ENCODE peak calls at places on chromosomes 16 and 17, in seven cellular contexts. J is iris pigment epithelial cell; P is NCI-H1092; O is activated CD8-positive, alpha-beta memory T cell treated with anti-CD3 and anti-CD28 coated beads for 4 hours; X is WTC11; V is dorsolateral prefrontal cortex; M is fibroblast of the aortic adventitia. Y is an unnamed sample.

GRCh38 chr16:70687671-70688265 is 1.9 kb upstream of the MTSS2 start:
- DNase-seq in J (no peak), P (no peak), O (no peak), X (no peak), V (no peak), M (no peak), Y (no peak)

GRCh38 chr17:43356999-43357398 is 41.8 kb upstream of the ARL4D start:
- DNase-seq in J (peak; percentile 93), P (no peak), O (no peak), X (no peak), V (no peak), M (peak; percentile 92), Y (no peak)

GRCh38 chr17:62111562-62112180 is 46.6 kb upstream of the MED13 start:
- DNase-seq in J (no peak), P (no peak), O (no peak), X (no peak), V (no peak), M (no peak), Y (no peak)

GRCh38 chr17:76697702-76698465 is 12.9 kb downstream of the MXRA7 start:
- DNase-seq in J (peak; percentile 63), P (no peak), O (no peak), X (no peak), V (no peak), M (peak; percentile 79), Y (no peak)

GRCh38 chr17:1460233-1460632 is 4.2 kb upstream of the CRK start:
- DNase-seq in J (no peak), P (no peak), O (no peak), X (no peak), V (no peak), M (peak; percentile 33), Y (peak; percentile 85)

GRCh38 chr17:14330492-14330920 is 29.6 kb downstream of the HS3ST3B1 start:
- DNase-seq in J (peak; percentile 67), P (no peak), O (no peak), X (peak; percentile 25), V (no peak), M (no peak), Y (no peak)

GRCh38 chr17:12959441-12959840 is 58.4 kb downstream of the ELAC2 start:
- DNase-seq in J (peak; percentile 74), P (no peak), O (no peak), X (no peak), V (no peak), M (peak; percentile 14), Y (no peak)

GRCh38 chr16:30570621-30571443 is 682 bp downstream of the ZNF688 start:
- DNase-seq in J (no peak), P (no peak), O (no peak), X (peak; percentile 40), V (no peak), M (peak; percentile 25), Y (no peak)

GRCh38 chr16:68090526-68090925 is 5.4 kb downstream of the NFATC3 start:
- DNase-seq in J (no peak), P (no peak), O (no peak), X (no peak), V (no peak), M (no peak), Y (no peak)

GRCh38 chr17:79340286-79340685 is 265.7 kb downstream of the ENGASE start:
- DNase-seq in J (no peak), P (no peak), O (no peak), X (no peak), V (no peak), M (no peak), Y (no peak)

GRCh38 chr16:72728516-72728915 is 319.4 kb downstream of the ZFHX3 start:
- DNase-seq in J (no peak), P (no peak), O (no peak), X (no peak), V (no peak), M (no peak), Y (no peak)

GRCh38 chr17:42072323-42073187 is 22.2 kb upstream of the C17orf113 start:
- DNase-seq in J (no peak), P (no peak), O (no peak), X (peak; percentile 52), V (no peak), M (no peak), Y (no peak)

GRCh38 chr17:82126479-82127314 is 28.7 kb upstream of the FASN start:
- DNase-seq in J (no peak), P (no peak), O (peak; percentile 38), X (no peak), V (no peak), M (no peak), Y (no peak)

GRCh38 chr16:49635591-49636581 is 220.0 kb downstream of the ZNF423 start:
- DNase-seq in J (no peak), P (no peak), O (no peak), X (no peak), V (no peak), M (no peak), Y (no peak)

GRCh38 chr17:20118280-20118679 is 109.1 kb downstream of the SPECC1 start:
- DNase-seq in J (no peak), P (no peak), O (no peak), X (no peak), V (no peak), M (no peak), Y (no peak)

GRCh38 chr16:4393243-4393606 is 21.6 kb downstream of the VASN start:
- DNase-seq in J (no peak), P (no peak), O (no peak), X (no peak), V (no peak), M (peak; percentile 65), Y (no peak)

GRCh38 chr16:49499018-49499785 is 125.6 kb downstream of the C16orf78 start:
- DNase-seq in J (no peak), P (no peak), O (no peak), X (no peak), V (no peak), M (no peak), Y (no peak)

Y was measured in left ventricle myocardium inferior.